ENCODE peak calls at places on chromosomes 7 and 10, in five cellular contexts. Q is T47D; R is choroid plexus epithelial cell; B is NCI-H2029; W is activated CD8-positive, alpha-beta memory T cell treated with anti-CD3 and anti-CD28 coated beads, Interleukin-2, amount 50 U/mL, for 48 hours. Y is an unnamed sample.

GRCh38 chr10:68543004-68543918 is 15.9 kb upstream of the SLC25A16 start:
- DNase-seq in Q (no peak), R (peak; percentile 72), B (no peak), W (no peak), Y (peak; percentile 85)

GRCh38 chr10:72744566-72744965 is 52.6 kb downstream of the MCU start:
- DNase-seq in Q (no peak), R (no peak), B (no peak), W (no peak), Y (no peak)

GRCh38 chr7:117873056-117873932 is at the start of gene CTTNBP2:
- DNase-seq in Q (peak; percentile 43), R (peak; percentile 64), B (no peak), W (peak; percentile 54), Y (peak; percentile 62)

GRCh38 chr10:79260803-79261740 is 86.2 kb upstream of the PPIF start:
- DNase-seq in Q (peak; percentile 73), R (peak; percentile 59), B (peak; percentile 25), W (no peak), Y (peak; percentile 50)

GRCh38 chr7:52500796-52501195 is 534.6 kb upstream of the POM121L12 start:
- DNase-seq in Q (no peak), R (no peak), B (no peak), W (no peak), Y (no peak)

GRCh38 chr10:89419548-89419947 is 5.2 kb downstream of the IFIT5 start:
- DNase-seq in Q (no peak), R (peak; percentile 68), B (no peak), W (no peak), Y (peak; percentile 47)

GRCh38 chr7:4702961-4703512 is 20.9 kb downstream of the FOXK1 start:
- DNase-seq in Q (no peak), R (no peak), B (no peak), W (no peak), Y (no peak)

GRCh38 chr7:2202901-2203550 is 29.7 kb downstream of the MAD1L1 start:
- DNase-seq in Q (no peak), R (no peak), B (no peak), W (no peak), Y (no peak)

GRCh38 chr7:106140406-106141173 is 28.5 kb upstream of the SYPL1 start:
- DNase-seq in Q (no peak), R (no peak), B (no peak), W (no peak), Y (no peak)

GRCh38 chr7:30543815-30544525 is 39.3 kb upstream of the GGCT start:
- DNase-seq in Q (no peak), R (no peak), B (no peak), W (no peak), Y (no peak)